ENCODE peak calls at places on chromosome X, in nine cellular contexts. One of them, this sample, is unnamed.

GRCh38 chrX:132955710-132956109 is 2.7 kb downstream of the HS6ST2 start:
- DNase-seq in fibroblast of the conjunctiva: no peak
- DNase-seq in GM23338: peak
- DNase-seq in omental fat pad: no peak
- DNase-seq in activated CD8-positive, alpha-beta memory T cell treated with anti-CD3 and anti-CD28 coated beads, Interleukin-2, amount 50 U/mL, for 48 hours: no peak
- DNase-seq in stimulated activated CD8-positive, alpha-beta memory T cell treated with anti-CD3 and anti-CD28 coated beads, Interleukin-7, amount 100 ng/mL, for 24 hours: no peak
- DNase-seq in AG10803: no peak
- DNase-seq in NCI-H510A treated with DMSO at 0.1 percent for 48 hours: no peak
- DNase-seq in neuronal stem cell: no peak
- DNase-seq in this sample: no peak

GRCh38 chrX:95071621-95072020 is 1397.6 kb downstream of the FAM133A start:
- DNase-seq in fibroblast of the conjunctiva: no peak
- DNase-seq in GM23338: no peak
- DNase-seq in omental fat pad: no peak
- DNase-seq in activated CD8-positive, alpha-beta memory T cell treated with anti-CD3 and anti-CD28 coated beads, Interleukin-2, amount 50 U/mL, for 48 hours: no peak
- DNase-seq in stimulated activated CD8-positive, alpha-beta memory T cell treated with anti-CD3 and anti-CD28 coated beads, Interleukin-7, amount 100 ng/mL, for 24 hours: no peak
- DNase-seq in AG10803: no peak
- DNase-seq in NCI-H510A treated with DMSO at 0.1 percent for 48 hours: no peak
- DNase-seq in neuronal stem cell: no peak
- DNase-seq in this sample: no peak

GRCh38 chrX:80431502-80431832 is 11.2 kb downstream of the TENT5D start:
- DNase-seq in fibroblast of the conjunctiva: no peak
- DNase-seq in GM23338: peak
- DNase-seq in omental fat pad: no peak
- DNase-seq in activated CD8-positive, alpha-beta memory T cell treated with anti-CD3 and anti-CD28 coated beads, Interleukin-2, amount 50 U/mL, for 48 hours: no peak
- DNase-seq in stimulated activated CD8-positive, alpha-beta memory T cell treated with anti-CD3 and anti-CD28 coated beads, Interleukin-7, amount 100 ng/mL, for 24 hours: no peak
- DNase-seq in AG10803: no peak
- DNase-seq in NCI-H510A treated with DMSO at 0.1 percent for 48 hours: no peak
- DNase-seq in neuronal stem cell: no peak
- DNase-seq in this sample: no peak

GRCh38 chrX:78979789-78980464 is 34.7 kb downstream of the P2RY10 start:
- DNase-seq in fibroblast of the conjunctiva: no peak
- DNase-seq in GM23338: no peak
- DNase-seq in omental fat pad: no peak
- DNase-seq in activated CD8-positive, alpha-beta memory T cell treated with anti-CD3 and anti-CD28 coated beads, Interleukin-2, amount 50 U/mL, for 48 hours: no peak
- DNase-seq in stimulated activated CD8-positive, alpha-beta memory T cell treated with anti-CD3 and anti-CD28 coated beads, Interleukin-7, amount 100 ng/mL, for 24 hours: no peak
- DNase-seq in AG10803: no peak
- DNase-seq in NCI-H510A treated with DMSO at 0.1 percent for 48 hours: no peak
- DNase-seq in neuronal stem cell: peak
- DNase-seq in this sample: no peak

GRCh38 chrX:130171446-130172126 is at the start of gene RAB33A:
- DNase-seq in fibroblast of the conjunctiva: no peak
- DNase-seq in GM23338: peak
- DNase-seq in omental fat pad: no peak
- DNase-seq in activated CD8-positive, alpha-beta memory T cell treated with anti-CD3 and anti-CD28 coated beads, Interleukin-2, amount 50 U/mL, for 48 hours: peak
- DNase-seq in stimulated activated CD8-positive, alpha-beta memory T cell treated with anti-CD3 and anti-CD28 coated beads, Interleukin-7, amount 100 ng/mL, for 24 hours: no peak
- DNase-seq in AG10803: peak
- DNase-seq in NCI-H510A treated with DMSO at 0.1 percent for 48 hours: peak
- DNase-seq in neuronal stem cell: no peak
- DNase-seq in this sample: peak

GRCh38 chrX:118977424-118977823 is 3.0 kb downstream of the LONRF3 start:
- DNase-seq in fibroblast of the conjunctiva: no peak
- DNase-seq in GM23338: no peak
- DNase-seq in omental fat pad: no peak
- DNase-seq in activated CD8-positive, alpha-beta memory T cell treated with anti-CD3 and anti-CD28 coated beads, Interleukin-2, amount 50 U/mL, for 48 hours: no peak
- DNase-seq in stimulated activated CD8-positive, alpha-beta memory T cell treated with anti-CD3 and anti-CD28 coated beads, Interleukin-7, amount 100 ng/mL, for 24 hours: no peak
- DNase-seq in AG10803: no peak
- DNase-seq in NCI-H510A treated with DMSO at 0.1 percent for 48 hours: no peak
- DNase-seq in neuronal stem cell: no peak
- DNase-seq in this sample: no peak

GRCh38 chrX:140733766-140734342 is 24.3 kb downstream of the LINC00632 start:
- DNase-seq in fibroblast of the conjunctiva: peak
- DNase-seq in GM23338: peak
- DNase-seq in omental fat pad: no peak
- DNase-seq in activated CD8-positive, alpha-beta memory T cell treated with anti-CD3 and anti-CD28 coated beads, Interleukin-2, amount 50 U/mL, for 48 hours: no peak
- DNase-seq in stimulated activated CD8-positive, alpha-beta memory T cell treated with anti-CD3 and anti-CD28 coated beads, Interleukin-7, amount 100 ng/mL, for 24 hours: no peak
- DNase-seq in AG10803: peak
- DNase-seq in NCI-H510A treated with DMSO at 0.1 percent for 48 hours: peak
- DNase-seq in neuronal stem cell: no peak
- DNase-seq in this sample: peak

GRCh38 chrX:17448188-17448587 is 73.2 kb downstream of the NHS start:
- DNase-seq in fibroblast of the conjunctiva: no peak
- DNase-seq in GM23338: no peak
- DNase-seq in omental fat pad: no peak
- DNase-seq in activated CD8-positive, alpha-beta memory T cell treated with anti-CD3 and anti-CD28 coated beads, Interleukin-2, amount 50 U/mL, for 48 hours: no peak
- DNase-seq in stimulated activated CD8-positive, alpha-beta memory T cell treated with anti-CD3 and anti-CD28 coated beads, Interleukin-7, amount 100 ng/mL, for 24 hours: no peak
- DNase-seq in AG10803: no peak
- DNase-seq in NCI-H510A treated with DMSO at 0.1 percent for 48 hours: no peak
- DNase-seq in neuronal stem cell: no peak
- DNase-seq in this sample: no peak

GRCh38 chrX:65589304-65589703 is 54.7 kb upstream of the LAS1L start:
- DNase-seq in fibroblast of the conjunctiva: no peak
- DNase-seq in GM23338: no peak
- DNase-seq in omental fat pad: no peak
- DNase-seq in activated CD8-positive, alpha-beta memory T cell treated with anti-CD3 and anti-CD28 coated beads, Interleukin-2, amount 50 U/mL, for 48 hours: no peak
- DNase-seq in stimulated activated CD8-positive, alpha-beta memory T cell treated with anti-CD3 and anti-CD28 coated beads, Interleukin-7, amount 100 ng/mL, for 24 hours: no peak
- DNase-seq in AG10803: no peak
- DNase-seq in NCI-H510A treated with DMSO at 0.1 percent for 48 hours: no peak
- DNase-seq in neuronal stem cell: no peak
- DNase-seq in this sample: no peak

GRCh38 chrX:34866636-34867035 is 76.0 kb upstream of the FAM47B start:
- DNase-seq in fibroblast of the conjunctiva: no peak
- DNase-seq in GM23338: no peak
- DNase-seq in omental fat pad: no peak
- DNase-seq in activated CD8-positive, alpha-beta memory T cell treated with anti-CD3 and anti-CD28 coated beads, Interleukin-2, amount 50 U/mL, for 48 hours: no peak
- DNase-seq in stimulated activated CD8-positive, alpha-beta memory T cell treated with anti-CD3 and anti-CD28 coated beads, Interleukin-7, amount 100 ng/mL, for 24 hours: no peak
- DNase-seq in AG10803: peak
- DNase-seq in NCI-H510A treated with DMSO at 0.1 percent for 48 hours: no peak
- DNase-seq in neuronal stem cell: no peak
- DNase-seq in this sample: no peak

GRCh38 chrX:136168929-136169735 is 21.8 kb downstream of the FHL1 start:
- DNase-seq in fibroblast of the conjunctiva: peak
- DNase-seq in GM23338: peak
- DNase-seq in omental fat pad: no peak
- DNase-seq in activated CD8-positive, alpha-beta memory T cell treated with anti-CD3 and anti-CD28 coated beads, Interleukin-2, amount 50 U/mL, for 48 hours: no peak
- DNase-seq in stimulated activated CD8-positive, alpha-beta memory T cell treated with anti-CD3 and anti-CD28 coated beads, Interleukin-7, amount 100 ng/mL, for 24 hours: no peak
- DNase-seq in AG10803: peak
- DNase-seq in NCI-H510A treated with DMSO at 0.1 percent for 48 hours: no peak
- DNase-seq in neuronal stem cell: peak
- DNase-seq in this sample: peak

GRCh38 chrX:54980334-54980733 is 13.7 kb downstream of the PFKFB1 start:
- DNase-seq in fibroblast of the conjunctiva: no peak
- DNase-seq in GM23338: no peak
- DNase-seq in omental fat pad: no peak
- DNase-seq in activated CD8-positive, alpha-beta memory T cell treated with anti-CD3 and anti-CD28 coated beads, Interleukin-2, amount 50 U/mL, for 48 hours: no peak
- DNase-seq in stimulated activated CD8-positive, alpha-beta memory T cell treated with anti-CD3 and anti-CD28 coated beads, Interleukin-7, amount 100 ng/mL, for 24 hours: no peak
- DNase-seq in AG10803: no peak
- DNase-seq in NCI-H510A treated with DMSO at 0.1 percent for 48 hours: no peak
- DNase-seq in neuronal stem cell: no peak
- DNase-seq in this sample: no peak

GRCh38 chrX:129777218-129777768 is 2.5 kb upstream of the SASH3 start:
- DNase-seq in fibroblast of the conjunctiva: no peak
- DNase-seq in GM23338: no peak
- DNase-seq in omental fat pad: no peak
- DNase-seq in activated CD8-positive, alpha-beta memory T cell treated with anti-CD3 and anti-CD28 coated beads, Interleukin-2, amount 50 U/mL, for 48 hours: peak
- DNase-seq in stimulated activated CD8-positive, alpha-beta memory T cell treated with anti-CD3 and anti-CD28 coated beads, Interleukin-7, amount 100 ng/mL, for 24 hours: no peak
- DNase-seq in AG10803: no peak
- DNase-seq in NCI-H510A treated with DMSO at 0.1 percent for 48 hours: peak
- DNase-seq in neuronal stem cell: no peak
- DNase-seq in this sample: no peak

GRCh38 chrX:48083212-48083611 is 11.8 kb upstream of the ZNF630 start:
- DNase-seq in fibroblast of the conjunctiva: peak
- DNase-seq in GM23338: peak
- DNase-seq in omental fat pad: no peak
- DNase-seq in activated CD8-positive, alpha-beta memory T cell treated with anti-CD3 and anti-CD28 coated beads, Interleukin-2, amount 50 U/mL, for 48 hours: peak
- DNase-seq in stimulated activated CD8-positive, alpha-beta memory T cell treated with anti-CD3 and anti-CD28 coated beads, Interleukin-7, amount 100 ng/mL, for 24 hours: no peak
- DNase-seq in AG10803: peak
- DNase-seq in NCI-H510A treated with DMSO at 0.1 percent for 48 hours: no peak
- DNase-seq in neuronal stem cell: peak
- DNase-seq in this sample: peak

GRCh38 chrX:39477438-39478120 is 620.2 kb downstream of the BCOR start:
- DNase-seq in fibroblast of the conjunctiva: no peak
- DNase-seq in GM23338: peak
- DNase-seq in omental fat pad: no peak
- DNase-seq in activated CD8-positive, alpha-beta memory T cell treated with anti-CD3 and anti-CD28 coated beads, Interleukin-2, amount 50 U/mL, for 48 hours: peak
- DNase-seq in stimulated activated CD8-positive, alpha-beta memory T cell treated with anti-CD3 and anti-CD28 coated beads, Interleukin-7, amount 100 ng/mL, for 24 hours: no peak
- DNase-seq in AG10803: peak
- DNase-seq in NCI-H510A treated with DMSO at 0.1 percent for 48 hours: peak
- DNase-seq in neuronal stem cell: no peak
- DNase-seq in this sample: peak

GRCh38 chrX:35040871-35041270 is 98.3 kb downstream of the FAM47B start:
- DNase-seq in fibroblast of the conjunctiva: no peak
- DNase-seq in GM23338: no peak
- DNase-seq in omental fat pad: no peak
- DNase-seq in activated CD8-positive, alpha-beta memory T cell treated with anti-CD3 and anti-CD28 coated beads, Interleukin-2, amount 50 U/mL, for 48 hours: no peak
- DNase-seq in stimulated activated CD8-positive, alpha-beta memory T cell treated with anti-CD3 and anti-CD28 coated beads, Interleukin-7, amount 100 ng/mL, for 24 hours: no peak
- DNase-seq in AG10803: peak
- DNase-seq in NCI-H510A treated with DMSO at 0.1 percent for 48 hours: no peak
- DNase-seq in neuronal stem cell: no peak
- DNase-seq in this sample: no peak

GRCh38 chrX:155615938-155616337 is 3.2 kb upstream of the TMLHE start:
- DNase-seq in fibroblast of the conjunctiva: no peak
- DNase-seq in GM23338: no peak
- DNase-seq in omental fat pad: no peak
- DNase-seq in activated CD8-positive, alpha-beta memory T cell treated with anti-CD3 and anti-CD28 coated beads, Interleukin-2, amount 50 U/mL, for 48 hours: no peak
- DNase-seq in stimulated activated CD8-positive, alpha-beta memory T cell treated with anti-CD3 and anti-CD28 coated beads, Interleukin-7, amount 100 ng/mL, for 24 hours: no peak
- DNase-seq in AG10803: no peak
- DNase-seq in NCI-H510A treated with DMSO at 0.1 percent for 48 hours: no peak
- DNase-seq in neuronal stem cell: no peak
- DNase-seq in this sample: no peak

GRCh38 chrX:138669693-138670092 is 41.8 kb downstream of the FGF13 start:
- DNase-seq in fibroblast of the conjunctiva: no peak
- DNase-seq in GM23338: no peak
- DNase-seq in omental fat pad: no peak
- DNase-seq in activated CD8-positive, alpha-beta memory T cell treated with anti-CD3 and anti-CD28 coated beads, Interleukin-2, amount 50 U/mL, for 48 hours: no peak
- DNase-seq in stimulated activated CD8-positive, alpha-beta memory T cell treated with anti-CD3 and anti-CD28 coated beads, Interleukin-7, amount 100 ng/mL, for 24 hours: no peak
- DNase-seq in AG10803: no peak
- DNase-seq in NCI-H510A treated with DMSO at 0.1 percent for 48 hours: no peak
- DNase-seq in neuronal stem cell: no peak
- DNase-seq in this sample: no peak

GRCh38 chrX:15834051-15834450 is 20.6 kb downstream of the AP1S2 start:
- DNase-seq in fibroblast of the conjunctiva: no peak
- DNase-seq in GM23338: no peak
- DNase-seq in omental fat pad: no peak
- DNase-seq in activated CD8-positive, alpha-beta memory T cell treated with anti-CD3 and anti-CD28 coated beads, Interleukin-2, amount 50 U/mL, for 48 hours: no peak
- DNase-seq in stimulated activated CD8-positive, alpha-beta memory T cell treated with anti-CD3 and anti-CD28 coated beads, Interleukin-7, amount 100 ng/mL, for 24 hours: no peak
- DNase-seq in AG10803: no peak
- DNase-seq in NCI-H510A treated with DMSO at 0.1 percent for 48 hours: no peak
- DNase-seq in neuronal stem cell: no peak
- DNase-seq in this sample: no peak

GRCh38 chrX:86507337-86507736 is 359.1 kb downstream of the DACH2 start:
- DNase-seq in fibroblast of the conjunctiva: no peak
- DNase-seq in GM23338: peak
- DNase-seq in omental fat pad: no peak
- DNase-seq in activated CD8-positive, alpha-beta memory T cell treated with anti-CD3 and anti-CD28 coated beads, Interleukin-2, amount 50 U/mL, for 48 hours: no peak
- DNase-seq in stimulated activated CD8-positive, alpha-beta memory T cell treated with anti-CD3 and anti-CD28 coated beads, Interleukin-7, amount 100 ng/mL, for 24 hours: no peak
- DNase-seq in AG10803: no peak
- DNase-seq in NCI-H510A treated with DMSO at 0.1 percent for 48 hours: no peak
- DNase-seq in neuronal stem cell: no peak
- DNase-seq in this sample: no peak

GRCh38 chrX:102154218-102154860 is 1.4 kb downstream of the BEX5 start:
- DNase-seq in fibroblast of the conjunctiva: no peak
- DNase-seq in GM23338: peak
- DNase-seq in omental fat pad: no peak
- DNase-seq in activated CD8-positive, alpha-beta memory T cell treated with anti-CD3 and anti-CD28 coated beads, Interleukin-2, amount 50 U/mL, for 48 hours: no peak
- DNase-seq in stimulated activated CD8-positive, alpha-beta memory T cell treated with anti-CD3 and anti-CD28 coated beads, Interleukin-7, amount 100 ng/mL, for 24 hours: no peak
- DNase-seq in AG10803: no peak
- DNase-seq in NCI-H510A treated with DMSO at 0.1 percent for 48 hours: peak
- DNase-seq in neuronal stem cell: no peak
- DNase-seq in this sample: no peak

GRCh38 chrX:100850317-100850716 is 23.8 kb downstream of the NOX1 start:
- DNase-seq in fibroblast of the conjunctiva: no peak
- DNase-seq in GM23338: no peak
- DNase-seq in omental fat pad: no peak
- DNase-seq in activated CD8-positive, alpha-beta memory T cell treated with anti-CD3 and anti-CD28 coated beads, Interleukin-2, amount 50 U/mL, for 48 hours: no peak
- DNase-seq in stimulated activated CD8-positive, alpha-beta memory T cell treated with anti-CD3 and anti-CD28 coated beads, Interleukin-7, amount 100 ng/mL, for 24 hours: no peak
- DNase-seq in AG10803: no peak
- DNase-seq in NCI-H510A treated with DMSO at 0.1 percent for 48 hours: no peak
- DNase-seq in neuronal stem cell: no peak
- DNase-seq in this sample: no peak

GRCh38 chrX:35439042-35439639 is 359.0 kb upstream of the MAGEB16 start:
- DNase-seq in fibroblast of the conjunctiva: no peak
- DNase-seq in GM23338: no peak
- DNase-seq in omental fat pad: no peak
- DNase-seq in activated CD8-positive, alpha-beta memory T cell treated with anti-CD3 and anti-CD28 coated beads, Interleukin-2, amount 50 U/mL, for 48 hours: no peak
- DNase-seq in stimulated activated CD8-positive, alpha-beta memory T cell treated with anti-CD3 and anti-CD28 coated beads, Interleukin-7, amount 100 ng/mL, for 24 hours: no peak
- DNase-seq in AG10803: no peak
- DNase-seq in NCI-H510A treated with DMSO at 0.1 percent for 48 hours: no peak
- DNase-seq in neuronal stem cell: no peak
- DNase-seq in this sample: no peak

GRCh38 chrX:77451041-77451440 is 3.9 kb downstream of the FGF16 start:
- DNase-seq in fibroblast of the conjunctiva: no peak
- DNase-seq in GM23338: no peak
- DNase-seq in omental fat pad: no peak
- DNase-seq in activated CD8-positive, alpha-beta memory T cell treated with anti-CD3 and anti-CD28 coated beads, Interleukin-2, amount 50 U/mL, for 48 hours: no peak
- DNase-seq in stimulated activated CD8-positive, alpha-beta memory T cell treated with anti-CD3 and anti-CD28 coated beads, Interleukin-7, amount 100 ng/mL, for 24 hours: no peak
- DNase-seq in AG10803: peak
- DNase-seq in NCI-H510A treated with DMSO at 0.1 percent for 48 hours: no peak
- DNase-seq in neuronal stem cell: no peak
- DNase-seq in this sample: peak

GRCh38 chrX:149060921-149061320 is 444.2 kb downstream of the IDS start:
- DNase-seq in fibroblast of the conjunctiva: no peak
- DNase-seq in GM23338: no peak
- DNase-seq in omental fat pad: no peak
- DNase-seq in activated CD8-positive, alpha-beta memory T cell treated with anti-CD3 and anti-CD28 coated beads, Interleukin-2, amount 50 U/mL, for 48 hours: no peak
- DNase-seq in stimulated activated CD8-positive, alpha-beta memory T cell treated with anti-CD3 and anti-CD28 coated beads, Interleukin-7, amount 100 ng/mL, for 24 hours: no peak
- DNase-seq in AG10803: peak
- DNase-seq in NCI-H510A treated with DMSO at 0.1 percent for 48 hours: no peak
- DNase-seq in neuronal stem cell: no peak
- DNase-seq in this sample: no peak

GRCh38 chrX:51779306-51779705 is 36.1 kb downstream of the GSPT2 start:
- DNase-seq in fibroblast of the conjunctiva: no peak
- DNase-seq in GM23338: peak
- DNase-seq in omental fat pad: no peak
- DNase-seq in activated CD8-positive, alpha-beta memory T cell treated with anti-CD3 and anti-CD28 coated beads, Interleukin-2, amount 50 U/mL, for 48 hours: no peak
- DNase-seq in stimulated activated CD8-positive, alpha-beta memory T cell treated with anti-CD3 and anti-CD28 coated beads, Interleukin-7, amount 100 ng/mL, for 24 hours: no peak
- DNase-seq in AG10803: no peak
- DNase-seq in NCI-H510A treated with DMSO at 0.1 percent for 48 hours: no peak
- DNase-seq in neuronal stem cell: no peak
- DNase-seq in this sample: no peak

GRCh38 chrX:47321978-47322377 is 48.4 kb upstream of the ZNF157 start:
- DNase-seq in fibroblast of the conjunctiva: no peak
- DNase-seq in GM23338: peak
- DNase-seq in omental fat pad: no peak
- DNase-seq in activated CD8-positive, alpha-beta memory T cell treated with anti-CD3 and anti-CD28 coated beads, Interleukin-2, amount 50 U/mL, for 48 hours: no peak
- DNase-seq in stimulated activated CD8-positive, alpha-beta memory T cell treated with anti-CD3 and anti-CD28 coated beads, Interleukin-7, amount 100 ng/mL, for 24 hours: no peak
- DNase-seq in AG10803: no peak
- DNase-seq in NCI-H510A treated with DMSO at 0.1 percent for 48 hours: no peak
- DNase-seq in neuronal stem cell: peak
- DNase-seq in this sample: peak

GRCh38 chrX:133413218-133413925 is 1.9 kb downstream of the GPC4 start:
- DNase-seq in fibroblast of the conjunctiva: no peak
- DNase-seq in GM23338: peak
- DNase-seq in omental fat pad: no peak
- DNase-seq in activated CD8-positive, alpha-beta memory T cell treated with anti-CD3 and anti-CD28 coated beads, Interleukin-2, amount 50 U/mL, for 48 hours: no peak
- DNase-seq in stimulated activated CD8-positive, alpha-beta memory T cell treated with anti-CD3 and anti-CD28 coated beads, Interleukin-7, amount 100 ng/mL, for 24 hours: no peak
- DNase-seq in AG10803: no peak
- DNase-seq in NCI-H510A treated with DMSO at 0.1 percent for 48 hours: no peak
- DNase-seq in neuronal stem cell: no peak
- DNase-seq in this sample: no peak

GRCh38 chrX:118432799-118433198 is 62.8 kb upstream of the DOCK11 start:
- DNase-seq in fibroblast of the conjunctiva: no peak
- DNase-seq in GM23338: no peak
- DNase-seq in omental fat pad: no peak
- DNase-seq in activated CD8-positive, alpha-beta memory T cell treated with anti-CD3 and anti-CD28 coated beads, Interleukin-2, amount 50 U/mL, for 48 hours: no peak
- DNase-seq in stimulated activated CD8-positive, alpha-beta memory T cell treated with anti-CD3 and anti-CD28 coated beads, Interleukin-7, amount 100 ng/mL, for 24 hours: no peak
- DNase-seq in AG10803: no peak
- DNase-seq in NCI-H510A treated with DMSO at 0.1 percent for 48 hours: no peak
- DNase-seq in neuronal stem cell: no peak
- DNase-seq in this sample: no peak

GRCh38 chrX:42127563-42127962 is 204.2 kb upstream of the CASK start:
- DNase-seq in fibroblast of the conjunctiva: no peak
- DNase-seq in GM23338: no peak
- DNase-seq in omental fat pad: no peak
- DNase-seq in activated CD8-positive, alpha-beta memory T cell treated with anti-CD3 and anti-CD28 coated beads, Interleukin-2, amount 50 U/mL, for 48 hours: no peak
- DNase-seq in stimulated activated CD8-positive, alpha-beta memory T cell treated with anti-CD3 and anti-CD28 coated beads, Interleukin-7, amount 100 ng/mL, for 24 hours: no peak
- DNase-seq in AG10803: no peak
- DNase-seq in NCI-H510A treated with DMSO at 0.1 percent for 48 hours: no peak
- DNase-seq in neuronal stem cell: no peak
- DNase-seq in this sample: no peak

GRCh38 chrX:21802054-21802660 is 37.3 kb upstream of the MBTPS2 start:
- DNase-seq in fibroblast of the conjunctiva: no peak
- DNase-seq in GM23338: no peak
- DNase-seq in omental fat pad: no peak
- DNase-seq in activated CD8-positive, alpha-beta memory T cell treated with anti-CD3 and anti-CD28 coated beads, Interleukin-2, amount 50 U/mL, for 48 hours: no peak
- DNase-seq in stimulated activated CD8-positive, alpha-beta memory T cell treated with anti-CD3 and anti-CD28 coated beads, Interleukin-7, amount 100 ng/mL, for 24 hours: no peak
- DNase-seq in AG10803: no peak
- DNase-seq in NCI-H510A treated with DMSO at 0.1 percent for 48 hours: no peak
- DNase-seq in neuronal stem cell: no peak
- DNase-seq in this sample: peak

This sample was measured in NCI-H82.